ENCODE peak calls at places on chromosomes 6 and 20, in six cellular contexts. J is bronchial epithelial cell; L is endothelial cell of umbilical vein; V is fibroblast of pulmonary artery; F is AG10803; C is CD8-positive, alpha-beta memory T cell. U is an unnamed sample.

GRCh38 chr6:35931120-35931561 is 10.2 kb upstream of the SRPK1 start:
- DNase-seq in F (no peak), L (no peak), C (no peak), J (no peak), V (no peak), U (no peak)

GRCh38 chr6:67606905-67607828 is 1027.9 kb upstream of the ADGRB3 start:
- DNase-seq in V (peak), F (no peak), J (no peak), C (no peak), L (peak), U (no peak)

GRCh38 chr6:10837009-10837691 is 1.2 kb downstream of the MAK start:
- DNase-seq in V (peak), C (no peak), F (no peak), J (peak), L (peak), U (no peak)

GRCh38 chr6:121161881-121162280 is 172.4 kb downstream of the TBC1D32 start:
- DNase-seq in V (no peak), C (no peak), J (no peak), F (no peak), L (no peak), U (no peak)

GRCh38 chr6:136166815-136167214 is 83.3 kb downstream of the MTFR2 start:
- DNase-seq in C (no peak), V (no peak), F (no peak), J (no peak), L (no peak), U (no peak)

GRCh38 chr6:74554041-74554440 is 651.8 kb downstream of the COL12A1 start:
- DNase-seq in J (no peak), C (no peak), L (no peak), F (no peak), V (no peak), U (no peak)

GRCh38 chr6:15879372-15880261 is 216.8 kb upstream of the DTNBP1 start:
- DNase-seq in C (peak), J (peak), L (peak), F (peak), V (peak), U (peak)

GRCh38 chr6:146905313-146905712 is 298.9 kb upstream of the STXBP5 start:
- DNase-seq in C (no peak), V (peak), L (peak), J (peak), F (peak), U (no peak)

GRCh38 chr20:59232618-59233017 is 67.8 kb upstream of the EDN3 start:
- DNase-seq in L (no peak), C (no peak), J (no peak), V (no peak), F (no peak), U (no peak)

GRCh38 chr6:168032383-168032760 is 34.9 kb downstream of the KIF25 start:
- DNase-seq in J (peak), V (peak), C (no peak), L (no peak), F (peak), U (no peak)

GRCh38 chr6:91083226-91083625 is 496.4 kb upstream of the MAP3K7 start:
- DNase-seq in J (no peak), C (no peak), L (no peak), F (peak), V (no peak), U (no peak)

GRCh38 chr6:41693281-41693838 is 42.0 kb downstream of the TFEB start:
- DNase-seq in J (no peak), L (no peak), F (no peak), C (no peak), V (no peak), U (no peak)

GRCh38 chr6:84066536-84066935 is 33.0 kb downstream of the MRAP2 start:
- DNase-seq in F (no peak), C (no peak), L (no peak), J (peak), V (no peak), U (no peak)

GRCh38 chr6:158499601-158500000 is 60.3 kb upstream of the TMEM181 start:
- DNase-seq in L (no peak), J (no peak), F (no peak), V (no peak), C (no peak), U (no peak)

GRCh38 chr20:50794181-50794845 is 548 bp upstream of the BCAS4 start:
- DNase-seq in F (no peak), L (no peak), V (no peak), J (no peak), C (no peak), U (no peak)

GRCh38 chr20:50792708-50793574 is 1.9 kb upstream of the BCAS4 start:
- DNase-seq in F (no peak), V (no peak), L (no peak), J (no peak), C (no peak), U (no peak)

GRCh38 chr20:50798650-50799049 is 3.8 kb downstream of the BCAS4 start:
- DNase-seq in F (no peak), J (peak), V (no peak), L (no peak), C (no peak), U (no peak)

GRCh38 chr20:50797142-50797541 is 2.3 kb downstream of the BCAS4 start:
- DNase-seq in F (no peak), J (no peak), C (no peak), V (no peak), L (no peak), U (no peak)

GRCh38 chr20:50794846-50795634 is at the start of gene BCAS4:
- DNase-seq in F (peak), C (peak), V (peak), L (peak), J (peak), U (peak)
- H3K4me3 ChIP-seq in F (peak), C (peak), V (peak), L (peak), J (peak), U (peak)

GRCh38 chr20:32672315-32672981 is 1.3 kb downstream of the C20orf203 start:
- DNase-seq in L (no peak), J (no peak), C (no peak), V (no peak), F (no peak), U (no peak)

GRCh38 chr20:32675223-32675975 is 1.7 kb upstream of the C20orf203 start:
- DNase-seq in C (no peak), F (no peak), J (no peak), L (no peak), V (no peak), U (no peak)

GRCh38 chr20:32670773-32671455 is 2.8 kb downstream of the C20orf203 start:
- DNase-seq in F (no peak), V (no peak), J (no peak), L (no peak), C (no peak), U (no peak)

GRCh38 chr20:32674362-32674789 is 635 bp upstream of the C20orf203 start:
- DNase-seq in C (peak), J (peak), L (peak), F (peak), V (peak), U (no peak)

DNA sequence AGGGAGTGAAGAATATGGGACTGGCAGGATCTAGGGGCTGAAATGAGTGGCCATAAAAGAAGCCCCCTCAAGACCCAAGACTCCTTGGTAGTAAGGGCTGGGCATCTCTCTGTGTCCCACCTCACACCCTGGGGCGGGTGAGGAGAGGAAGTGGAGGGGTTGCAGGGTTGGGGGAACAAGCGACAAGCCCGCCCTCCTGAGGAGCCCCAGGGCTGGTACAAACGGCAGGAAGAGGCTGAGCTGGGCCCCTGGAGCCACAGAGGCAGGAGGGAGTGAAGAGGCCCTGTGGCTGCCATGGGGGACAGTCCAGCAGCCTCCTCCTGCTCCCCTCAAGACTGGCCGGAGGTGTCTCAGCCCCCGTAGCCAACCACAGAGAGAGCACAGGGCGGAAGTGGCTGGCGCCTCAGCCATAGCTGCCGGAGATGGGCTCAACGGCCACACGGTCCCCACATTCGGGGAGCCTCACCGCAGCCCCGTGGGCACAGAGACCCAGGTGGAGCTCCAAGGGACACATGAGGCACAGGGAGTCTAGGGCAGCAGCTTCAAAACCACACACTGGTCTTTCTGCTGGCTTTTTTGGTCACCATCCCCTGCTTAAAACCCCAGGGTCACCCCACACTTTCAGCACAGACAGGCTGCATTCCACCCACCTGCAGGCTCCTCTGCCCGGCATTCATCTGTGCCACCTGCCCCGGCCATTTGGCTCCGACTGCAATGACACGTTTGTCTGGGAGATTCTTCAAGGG is 586 bp downstream of the C20orf203 start:
- DNase-seq in L (no peak), J (no peak), C (no peak), F (no peak), V (no peak), U (peak)
- H3K4me3 ChIP-seq in L (no peak), J (no peak), C (no peak), F (no peak), V (no peak), U (no peak)

DNA sequence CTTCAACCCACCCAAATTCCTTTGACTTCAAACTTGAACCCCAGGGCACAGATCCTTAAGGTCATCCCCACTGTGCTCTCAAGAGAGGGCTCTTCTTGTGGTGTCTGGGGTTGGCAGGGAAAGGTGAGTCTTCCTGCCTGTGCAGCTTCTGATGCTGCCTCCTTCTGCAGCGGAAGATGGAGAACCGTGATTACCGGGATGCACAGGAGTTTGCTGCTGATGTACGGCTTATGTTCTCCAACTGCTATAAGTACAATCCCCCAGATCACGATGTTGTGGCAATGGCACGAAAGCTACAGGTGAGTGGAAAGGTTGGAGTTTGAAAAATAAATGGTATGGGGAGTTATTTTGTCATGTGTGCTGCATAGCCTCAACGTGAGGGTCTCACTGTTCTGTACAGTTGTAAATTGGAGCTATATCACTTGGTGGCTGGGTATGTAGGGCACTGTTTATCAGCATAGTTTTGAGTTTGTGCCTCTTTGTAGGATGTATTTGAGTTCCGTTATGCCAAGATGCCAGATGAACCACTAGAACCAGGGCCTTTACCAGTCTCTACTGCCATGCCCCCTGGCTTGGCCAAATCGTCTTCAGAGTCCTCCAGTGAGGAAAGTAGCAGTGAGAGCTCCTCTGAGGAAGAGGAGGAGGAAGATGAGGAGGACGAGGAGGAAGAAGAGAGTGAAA is 9.0 kb downstream of the BRD2 start:
- DNase-seq in L (no peak), V (no peak), F (no peak), C (no peak), J (no peak), U (no peak)
- H3K4me3 ChIP-seq in L (no peak), V (no peak), F (peak), C (no peak), J (no peak), U (no peak)

DNA sequence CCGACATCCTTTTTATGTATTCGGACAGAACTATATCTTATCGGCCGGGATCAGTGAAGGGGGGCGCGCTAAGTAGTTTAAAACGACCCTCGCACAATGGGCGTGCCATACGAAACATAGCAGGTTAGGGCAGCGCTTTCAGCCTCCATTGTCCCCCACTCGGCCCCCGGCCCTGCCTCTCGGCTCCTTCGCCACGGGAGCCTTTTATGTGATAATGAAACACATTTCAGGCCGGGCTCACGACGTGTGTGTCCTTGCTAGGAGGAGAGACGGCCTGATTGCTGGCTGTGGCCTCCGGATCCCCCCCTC is 5.3 kb downstream of the FOXA2 start:
- DNase-seq in J (no peak), C (no peak), F (no peak), V (no peak), L (no peak), U (no peak)
- H3K4me3 ChIP-seq in J (peak), C (no peak), F (no peak), V (no peak), L (no peak), U (no peak)

DNA sequence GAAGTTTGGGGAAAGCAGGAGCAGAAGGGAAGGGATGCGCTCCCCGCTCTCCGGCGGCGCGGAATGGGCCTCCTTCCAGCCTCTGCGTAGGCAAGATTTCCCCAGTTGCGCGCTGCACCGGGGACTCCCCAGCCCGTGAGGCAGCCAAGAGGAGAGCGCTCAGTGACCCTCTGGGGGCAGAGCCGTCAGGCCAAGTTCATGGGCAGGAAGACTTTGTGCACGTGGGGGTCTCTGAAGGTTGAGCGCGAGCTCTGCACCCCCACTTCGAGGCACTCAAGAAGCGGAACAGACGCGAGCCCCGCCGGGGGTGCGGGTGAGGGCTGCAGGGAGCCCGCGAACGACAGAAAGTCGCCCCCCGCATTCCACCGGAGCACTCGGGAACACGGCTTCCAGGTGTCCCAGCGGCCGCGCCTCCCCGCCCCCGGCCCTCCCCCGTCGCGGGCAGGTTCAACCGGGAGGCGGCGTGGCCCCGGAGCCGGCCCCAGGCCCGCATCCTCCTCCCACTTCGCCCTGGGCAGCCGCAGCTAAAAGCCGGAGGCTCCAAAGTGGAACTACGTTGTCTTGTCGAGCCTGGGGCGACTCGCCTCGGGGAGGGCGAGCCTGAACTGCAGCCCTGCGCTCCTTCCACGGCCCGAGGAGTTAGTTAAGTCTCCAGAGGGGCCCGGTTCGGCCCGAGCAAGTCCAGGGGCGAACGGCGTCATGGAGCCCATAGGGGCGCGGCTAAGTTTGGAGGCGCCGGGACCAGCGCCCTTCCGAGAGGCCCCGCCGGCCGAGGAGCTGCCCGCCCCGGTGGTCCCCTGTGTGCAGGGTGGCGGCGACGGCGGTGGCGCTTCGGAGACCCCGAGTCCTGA is at the start of gene PPP1R3G:
- DNase-seq in C (no peak), F (peak), J (no peak), V (peak), L (peak), U (peak)
- H3K4me3 ChIP-seq in C (no peak), F (peak), J (peak), V (peak), L (peak), U (peak)

GRCh38 chr6:53792973-53793317 is 1.9 kb upstream of the LRRC1 start:
- DNase-seq in F (no peak), J (no peak), C (no peak), V (no peak), L (no peak), U (no peak)
- H3K4me3 ChIP-seq in F (no peak), J (peak), C (peak), V (peak), L (no peak), U (no peak)

DNA sequence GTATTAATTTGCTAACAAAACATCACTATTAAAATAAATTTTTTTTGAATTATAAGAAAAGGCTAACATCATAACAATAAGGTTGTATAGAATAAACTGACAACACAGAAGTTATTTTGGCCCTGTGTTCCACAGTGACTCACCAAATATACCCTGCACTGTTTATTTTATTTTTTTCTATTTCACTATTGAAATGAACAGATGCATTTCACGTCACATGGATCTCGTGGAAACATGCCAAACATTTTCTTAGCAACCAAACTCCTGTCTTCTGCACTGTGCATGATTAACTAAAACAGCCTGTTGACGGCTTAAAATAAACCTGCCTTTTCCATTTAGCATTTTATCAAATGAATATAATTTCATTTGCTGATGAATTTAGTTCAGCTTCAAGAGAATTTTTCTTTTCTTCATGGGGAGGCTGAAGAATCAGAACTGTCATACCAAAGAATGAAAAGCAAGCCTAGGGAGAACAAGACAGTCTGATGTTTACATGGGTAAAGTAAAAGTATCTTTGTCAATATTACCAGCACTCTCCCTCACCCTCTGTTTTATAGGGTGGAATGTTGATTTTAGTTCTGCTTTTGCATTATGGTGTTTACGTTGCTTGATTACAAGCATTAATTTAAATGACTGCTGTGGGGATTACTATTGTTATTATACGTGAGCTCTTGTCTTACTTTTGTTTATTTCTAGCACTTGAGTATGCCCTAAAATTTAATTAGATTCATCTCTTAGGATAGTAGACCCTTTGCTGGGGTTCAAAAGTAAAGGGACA is 115.3 kb downstream of the LCA5 start:
- DNase-seq in J (peak), C (no peak), F (peak), L (peak), V (peak), U (no peak)
- H3K4me3 ChIP-seq in J (no peak), C (no peak), F (no peak), L (no peak), V (peak), U (no peak)

GRCh38 chr6:44298055-44298803 is 14.9 kb downstream of the AARS2 start:
- DNase-seq in C (no peak), L (no peak), F (no peak), J (no peak), V (no peak), U (no peak)
- H3K4me3 ChIP-seq in C (no peak), L (no peak), F (no peak), J (no peak), V (peak), U (no peak)

GRCh38 chr6:32108094-32108627 is 977 bp downstream of the TNXB start:
- DNase-seq in V (peak), F (peak), L (no peak), J (no peak), C (no peak), U (no peak)
- H3K4me3 ChIP-seq in V (peak), F (peak), L (no peak), J (no peak), C (no peak), U (no peak)

U was measured in GM06990.